ENCODE peak calls at places on chromosomes 2 and 18, in seven cellular contexts. C is adrenal gland; T is stimulated activated CD4-positive, alpha-beta T cell treated with anti-CD3 and anti-CD28 coated beads, Interleukin-15, amount 100 ng/mL, for 24 hours; V is SK-MEL-5; Y is GM23248; Z is stimulated activated naive B cell treated with anti-CD40 and anti-IgM and Interleukin-4, amounts not matched to agents 10 μg/mL and 1 μg/mL and 100 μg/mL, for 72 hours; B is GM13976. A is an unnamed sample.

GRCh38 chr2:204706939-204707338 is 161.7 kb downstream of the PARD3B start:
- DNase-seq in Z (no peak), C (no peak), T (no peak), Y (no peak), B (no peak), V (no peak), A (no peak)

GRCh38 chr18:67131498-67131897 is 385.0 kb downstream of the DSEL start:
- DNase-seq in B (no peak), Z (no peak), V (no peak), Y (no peak), C (no peak), T (no peak), A (no peak)

GRCh38 chr2:12787891-12788783 is 71.4 kb downstream of the TRIB2 start:
- DNase-seq in Z (no peak), T (no peak), Y (peak), C (no peak), V (no peak), B (no peak), A (no peak)

GRCh38 chr2:133139847-133140533 is 428.3 kb downstream of the NCKAP5 start:
- DNase-seq in Y (no peak), B (no peak), Z (no peak), C (no peak), V (peak), T (no peak), A (no peak)

GRCh38 chr2:46117994-46118393 is 179.2 kb upstream of the EPAS1 start:
- DNase-seq in Z (no peak), V (no peak), Y (no peak), B (no peak), T (no peak), C (no peak), A (no peak)

GRCh38 chr18:67199993-67200617 is 316.4 kb downstream of the DSEL start:
- DNase-seq in V (peak), Y (peak), C (no peak), B (peak), T (no peak), Z (no peak), A (no peak)

GRCh38 chr2:215929602-215930335 is 83.6 kb downstream of the MREG start:
- DNase-seq in C (no peak), B (no peak), V (no peak), Y (peak), Z (no peak), T (no peak), A (no peak)

GRCh38 chr18:36153203-36153602 is 23.5 kb downstream of the ELP2 start:
- DNase-seq in Y (peak), V (peak), B (no peak), Z (no peak), C (no peak), T (no peak), A (no peak)

GRCh38 chr2:201909961-201910361 is 103.6 kb downstream of the CDK15 start:
- DNase-seq in Y (peak), Z (no peak), T (peak), C (peak), B (peak), V (no peak), A (no peak)

GRCh38 chr18:40293311-40293710 is 1661.7 kb upstream of the PIK3C3 start:
- DNase-seq in Y (peak), V (peak), C (no peak), Z (no peak), B (no peak), T (no peak), A (no peak)

GRCh38 chr2:66813525-66813924 is 378.6 kb downstream of the MEIS1 start:
- DNase-seq in Y (peak), T (no peak), B (no peak), Z (no peak), C (no peak), V (no peak), A (no peak)

GRCh38 chr2:44398243-44398897 is 36.6 kb downstream of the CAMKMT start:
- DNase-seq in Z (no peak), B (no peak), T (no peak), Y (peak), C (no peak), V (no peak), A (no peak)

GRCh38 chr2:26717362-26717761 is 24.8 kb downstream of the KCNK3 start:
- DNase-seq in T (no peak), Y (no peak), Z (no peak), V (no peak), C (peak), B (no peak), A (no peak)

GRCh38 chr2:25521665-25522387 is 151.6 kb downstream of the DTNB start:
- DNase-seq in Z (peak), B (peak), T (peak), Y (peak), C (no peak), V (peak), A (peak)

GRCh38 chr2:196566969-196567666 is 72.4 kb upstream of the CCDC150 start:
- DNase-seq in C (no peak), Z (no peak), Y (peak), B (no peak), V (no peak), T (no peak), A (no peak)

GRCh38 chr18:29154196-29154757 is 977.3 kb upstream of the CDH2 start:
- DNase-seq in T (no peak), B (no peak), C (no peak), Y (peak), V (no peak), Z (no peak), A (no peak)

GRCh38 chr2:186612555-186613440 is 22.9 kb downstream of the ITGAV start:
- DNase-seq in T (no peak), Y (no peak), C (no peak), Z (no peak), V (peak), B (no peak), A (no peak)

GRCh38 chr2:134233733-134234135 is 20.1 kb upstream of the MGAT5 start:
- DNase-seq in Z (peak), B (peak), C (no peak), Y (no peak), V (no peak), T (no peak), A (no peak)

GRCh38 chr18:76058146-76058545 is 436.9 kb downstream of the ZNF516 start:
- DNase-seq in Z (no peak), T (no peak), C (no peak), V (no peak), B (no peak), Y (no peak), A (no peak)

GRCh38 chr2:98472961-98473746 is 28.5 kb downstream of the INPP4A start:
- DNase-seq in V (no peak), B (no peak), Z (no peak), T (no peak), C (no peak), Y (no peak), A (no peak)

GRCh38 chr2:145874466-145874865 is 1354.5 kb upstream of the ZEB2 start:
- DNase-seq in T (no peak), C (peak), Z (no peak), V (no peak), B (no peak), Y (peak), A (no peak)

GRCh38 chr2:5453648-5454390 is 238.4 kb upstream of the SOX11 start:
- DNase-seq in Z (no peak), Y (no peak), V (peak), C (no peak), B (no peak), T (no peak), A (no peak)

GRCh38 chr18:63427566-63427965 is 5.3 kb upstream of the VPS4B start:
- DNase-seq in T (no peak), Z (no peak), B (no peak), V (no peak), C (no peak), Y (no peak), A (no peak)

GRCh38 chr18:14085770-14086458 is 46.3 kb downstream of the ZNF519 start:
- DNase-seq in B (no peak), V (no peak), Y (no peak), C (no peak), Z (no peak), T (no peak), A (no peak)

GRCh38 chr2:147632193-147632592 is 212.6 kb upstream of the ACVR2A start:
- DNase-seq in B (no peak), Z (no peak), C (no peak), V (no peak), Y (no peak), T (no peak), A (no peak)

GRCh38 chr18:9700261-9700796 is 7.8 kb upstream of the RAB31 start:
- DNase-seq in Y (no peak), C (no peak), V (no peak), B (no peak), T (no peak), Z (no peak), A (no peak)

GRCh38 chr2:53460347-53460746 is 307.3 kb upstream of the CHAC2 start:
- DNase-seq in C (no peak), V (peak), Y (peak), T (no peak), Z (no peak), B (no peak), A (no peak)

GRCh38 chr18:50986360-50987087 is 18.7 kb downstream of the ELAC1 start:
- DNase-seq in B (no peak), Y (peak), V (no peak), T (no peak), C (no peak), Z (no peak), A (no peak)